ENCODE peak calls at places on chromosomes 12 and 14, in four cellular contexts. Y is GM12878, V is upper lobe of left lung, G is HepG2. B is an unnamed sample.
A peak's percentile ranks its signal among the peaks of the same experiment; 100 is the strongest.

GRCh38 chr12:89661706-89662330 is 46.8 kb downstream of the ATP2B1 start:
- ATAC-seq in V (no peak), Y (peak; percentile 30), G (no peak), B (no peak)

GRCh38 chr14:23345987-23346692 is 6.5 kb downstream of the SLC22A17 start:
- ATAC-seq in V (no peak), G (peak; percentile 87), Y (no peak), B (no peak)

GRCh38 chr14:102442241-102443211 is 67.0 kb downstream of the ANKRD9 start:
- ATAC-seq in G (peak; percentile 90), Y (no peak), V (no peak), B (no peak)

GRCh38 chr12:108313609-108314331 is 25.3 kb downstream of the CMKLR1 start:
- ATAC-seq in V (peak; percentile 76), G (peak; percentile 95), Y (peak; percentile 56), B (peak; percentile 42)

GRCh38 chr14:20808084-20808483 is 5.4 kb upstream of the RNASE1 start:
- ATAC-seq in G (no peak), Y (no peak), V (no peak), B (no peak)

GRCh38 chr12:91384391-91384790 is 201.8 kb upstream of the DCN start:
- ATAC-seq in V (no peak), G (no peak), Y (no peak), B (no peak)

GRCh38 chr12:93683410-93683809 is 6.2 kb downstream of the CRADD start:
- ATAC-seq in G (no peak), V (no peak), Y (peak; percentile 42), B (no peak)

GRCh38 chr14:102891556-102891955 is 30.9 kb upstream of the AMN start:
- ATAC-seq in V (peak; percentile 27), Y (no peak), G (no peak), B (no peak)

GRCh38 chr14:100350283-100350926 is 27.3 kb downstream of the SLC25A47 start:
- ATAC-seq in V (no peak), Y (no peak), G (no peak), B (no peak)

GRCh38 chr12:116135209-116135930 is 142.1 kb downstream of the MED13L start:
- ATAC-seq in Y (no peak), G (no peak), V (no peak), B (no peak)

GRCh38 chr12:131850856-131851559 is 22.8 kb downstream of the MMP17 start:
- ATAC-seq in G (peak; percentile 83), V (no peak), Y (no peak), B (peak; percentile 63)

GRCh38 chr14:50041980-50042379 is 74.4 kb downstream of the VCPKMT start:
- ATAC-seq in Y (no peak), V (no peak), G (no peak), B (no peak)

GRCh38 chr14:23695220-23695999 is 59.2 kb downstream of the DHRS2 start:
- ATAC-seq in G (no peak), V (peak; percentile 58), Y (no peak), B (peak; percentile 53)

GRCh38 chr14:100850841-100851585 is 25.1 kb downstream of the MEG3 start:
- ATAC-seq in V (peak; percentile 79), Y (peak; percentile 99), G (peak; percentile 87), B (peak; percentile 19)

GRCh38 chr12:10554971-10555481 is 49.3 kb downstream of the EIF2S3B start:
- ATAC-seq in G (no peak), V (no peak), Y (no peak), B (no peak)

GRCh38 chr14:61544448-61545202 is 150.7 kb upstream of the HIF1A start:
- ATAC-seq in V (no peak), Y (no peak), G (peak; percentile 43), B (peak; percentile 52)

GRCh38 chr14:100406505-100407131 is 83.5 kb downstream of the SLC25A47 start:
- ATAC-seq in Y (no peak), V (no peak), G (peak; percentile 82), B (peak; percentile 57)

GRCh38 chr12:109277899-109278762 is 31.0 kb downstream of the FOXN4 start:
- ATAC-seq in V (peak; percentile 40), G (peak; percentile 83), Y (no peak), B (peak; percentile 83)

DNA sequence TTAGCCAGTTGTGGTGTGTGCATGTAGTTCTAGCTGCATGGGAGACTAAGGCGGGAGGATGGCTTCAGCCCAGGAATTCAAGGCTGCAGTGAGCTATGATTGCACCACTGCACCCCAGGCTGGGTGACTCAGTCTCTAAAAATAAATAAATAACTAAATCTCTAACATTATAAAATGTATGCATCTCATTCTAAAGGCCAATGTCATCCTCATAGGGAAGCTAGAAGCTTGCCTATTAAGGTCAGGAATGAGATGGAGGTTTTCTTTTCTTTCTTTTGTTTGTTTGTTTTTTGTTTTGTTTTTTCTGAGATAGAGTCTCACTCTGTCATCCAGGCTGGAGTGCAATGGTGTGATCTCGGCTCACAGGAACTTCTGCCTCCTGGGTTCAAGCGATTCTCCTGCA is 48.8 kb upstream of the PAPLN start:
- ATAC-seq in Y (no peak), G (no peak), V (no peak), B (no peak)
- TF ChIP-seq POLR2A in Y (no peak), G (no peak), V (no peak), B (no peak)

GRCh38 chr14:41558527-41558926 is 48.1 kb upstream of the LRFN5 start:
- ATAC-seq in V (no peak), Y (no peak), G (no peak), B (no peak)
- TF ChIP-seq EP300 in V (no peak), Y (no peak), G (no peak), B (no peak)

GRCh38 chr14:69612759-69613145 is 1.4 kb downstream of the SUSD6 start:
- ATAC-seq in Y (no peak), V (no peak), G (peak; percentile 8), B (no peak)

GRCh38 chr14:69612014-69612758 is 790 bp downstream of the SUSD6 start:
- ATAC-seq in V (peak; percentile 26), Y (peak; percentile 17), G (peak; percentile 41), B (no peak)

GRCh38 chr14:69610020-69610858 is 1.2 kb upstream of the SUSD6 start:
- ATAC-seq in G (peak; percentile 14), Y (no peak), V (no peak), B (no peak)

GRCh38 chr14:69610859-69611263 is 535 bp upstream of the SUSD6 start:
- ATAC-seq in Y (no peak), V (no peak), G (no peak), B (no peak)

GRCh38 chr14:69611264-69612013 is at the start of gene SUSD6:
- ATAC-seq in Y (peak; percentile 62), G (peak; percentile 85), V (peak; percentile 91), B (peak; percentile 93)
- TF ChIP-seq POLR2AphosphoS5 in Y (peak; percentile 48), G (no peak), V (peak; percentile 74), B (peak; percentile 89)

DNA sequence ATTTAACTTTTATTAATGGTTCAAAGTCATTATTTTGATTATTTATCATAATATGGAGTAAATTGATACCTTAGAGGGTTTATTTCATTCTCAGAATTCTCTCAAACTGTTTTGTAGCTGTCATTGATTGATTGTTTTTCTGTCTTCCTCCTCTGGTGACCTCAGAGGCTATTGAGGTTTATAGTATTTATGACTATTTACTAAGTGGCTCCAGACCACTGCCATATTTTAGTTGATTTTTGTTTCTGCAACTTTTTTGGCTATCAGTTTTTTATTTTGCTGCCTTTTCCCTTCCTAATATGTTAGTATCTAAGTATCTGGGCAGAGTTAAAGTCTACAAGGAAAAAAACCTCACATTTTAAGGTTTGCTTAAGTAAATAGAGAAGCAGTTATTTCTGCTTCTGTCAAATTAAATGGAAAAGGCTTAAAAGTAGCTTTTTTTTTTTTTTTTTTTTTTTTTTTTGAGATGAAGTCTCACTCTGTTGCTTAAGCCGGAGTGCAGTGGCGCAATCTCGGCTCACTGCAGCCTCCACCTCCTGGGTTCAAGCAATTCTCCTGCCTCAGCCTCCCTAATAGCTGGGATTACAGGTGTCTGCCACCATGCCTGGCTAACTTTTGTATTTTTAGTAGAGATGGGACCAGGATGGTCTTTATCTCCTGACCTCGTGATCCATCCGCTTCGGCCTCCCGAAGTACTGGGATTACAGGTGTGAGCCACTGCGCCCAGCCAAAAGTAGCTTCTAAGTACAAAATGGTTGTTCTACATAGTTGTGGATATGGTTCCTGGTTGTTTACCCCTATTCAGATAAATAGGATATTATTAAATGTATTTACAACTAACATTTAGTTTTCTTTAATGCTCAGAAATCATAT is 8.2 kb downstream of the MDM2 start:
- ATAC-seq in V (no peak), Y (peak; percentile 10), G (no peak), B (no peak)
- TF ChIP-seq POLR2A in V (no peak), Y (no peak), G (no peak), B (no peak)

GRCh38 chr12:19744760-19745218 is 305.5 kb downstream of the AEBP2 start:
- ATAC-seq in V (peak; percentile 63), Y (no peak), G (no peak), B (peak; percentile 73)
- TF ChIP-seq EP300 in V (peak; percentile 86), Y (no peak), G (no peak), B (no peak)

GRCh38 chr12:119671070-119671469 is 3.1 kb downstream of the PRKAB1 start:
- ATAC-seq in V (no peak), G (no peak), Y (no peak), B (no peak)

GRCh38 chr12:119668315-119668651 is 350 bp downstream of the PRKAB1 start:
- ATAC-seq in G (no peak), Y (no peak), V (no peak), B (no peak)

GRCh38 chr12:119667577-119668314 is at the start of gene PRKAB1:
- ATAC-seq in V (peak; percentile 99), G (peak; percentile 94), Y (peak; percentile 91), B (peak; percentile 100)

GRCh38 chr12:119672194-119672593 is 4.3 kb downstream of the PRKAB1 start:
- ATAC-seq in G (no peak), V (no peak), Y (no peak), B (no peak)

GRCh38 chr12:119669744-119670472 is 2.0 kb downstream of the PRKAB1 start:
- ATAC-seq in Y (no peak), V (no peak), G (peak; percentile 23), B (no peak)
- TF ChIP-seq POLR2AphosphoS5 in Y (no peak), V (no peak), G (no peak), B (no peak)

DNA sequence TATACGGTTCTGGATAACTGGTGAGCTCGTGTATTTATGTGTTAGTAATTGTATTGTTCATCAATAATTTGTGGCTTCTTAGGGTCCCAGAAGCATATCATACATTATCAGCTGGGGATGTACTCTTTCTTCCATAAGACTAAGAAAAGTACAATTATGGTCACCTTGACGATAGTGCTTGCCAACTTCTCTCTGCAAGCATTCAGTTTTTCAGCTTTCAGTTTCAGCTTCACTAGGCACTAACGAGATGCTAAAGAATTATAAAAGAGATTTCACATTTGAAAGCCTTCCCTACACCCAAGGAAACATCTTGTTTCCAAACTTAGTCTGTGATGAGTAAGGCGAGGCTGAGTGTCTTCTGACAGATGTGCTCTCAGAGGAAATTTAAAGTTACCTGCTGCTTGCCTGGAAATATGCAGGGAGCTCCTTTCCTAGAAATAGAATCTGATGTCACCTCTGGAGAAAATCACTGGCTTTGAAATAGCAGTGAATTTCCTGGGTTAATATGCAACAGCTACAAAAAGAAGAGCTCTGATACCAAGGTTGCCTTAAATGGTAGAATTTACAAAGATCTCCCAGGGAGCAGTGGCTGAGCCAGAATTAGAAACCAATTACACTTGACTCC is 1419.9 kb upstream of the TMEM132C start:
- ATAC-seq in G (no peak), Y (no peak), V (no peak), B (no peak)
- TF ChIP-seq POLR2A in G (no peak), Y (no peak), V (no peak), B (no peak)

DNA sequence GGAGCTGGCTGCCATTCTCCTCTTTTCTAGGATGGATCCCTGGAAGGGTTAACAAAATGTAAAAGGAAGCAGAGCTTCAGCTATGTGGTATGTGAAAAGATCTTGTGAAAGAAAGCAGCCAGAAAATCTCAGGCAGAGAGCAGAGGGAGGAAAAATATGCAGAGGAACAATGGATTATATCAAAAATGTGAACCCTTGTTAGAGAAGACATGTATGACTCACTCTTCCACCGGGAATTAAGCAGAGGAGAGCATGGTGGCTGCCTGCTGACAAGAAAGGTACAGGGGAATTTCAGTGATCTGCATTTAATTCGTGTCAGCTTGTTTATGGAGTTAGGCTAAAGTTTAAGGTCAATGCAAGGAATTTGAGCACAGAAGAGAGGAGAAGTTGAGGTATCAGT is 46.3 kb downstream of the KCNA1 start:
- ATAC-seq in G (no peak), Y (no peak), V (no peak), B (no peak)
- TF ChIP-seq EP300 in G (no peak), Y (no peak), V (no peak), B (no peak)